ENCODE peak calls at places on chromosomes 6 and 20, in eight cellular contexts. V, R, X, H, D, C, G and I are unnamed samples.

GRCh38 chr6:35318200-35318844 is 20.7 kb downstream of the DEF6 start:
- DNase-seq in G (peak; percentile 87), R (no peak), V (peak; percentile 69), X (peak; percentile 96), D (peak; percentile 84), H (peak; percentile 67), C (peak; percentile 92), I (no peak)

GRCh38 chr20:24720957-24721356 is 228.1 kb upstream of the CST7 start:
- DNase-seq in R (no peak), V (no peak), D (no peak), C (no peak), G (no peak), H (no peak), X (no peak), I (no peak)

GRCh38 chr20:57627972-57628650 is 7.9 kb upstream of the ZBP1 start:
- DNase-seq in C (no peak), X (no peak), D (peak; percentile 69), R (peak; percentile 50), H (peak; percentile 68), G (no peak), V (peak; percentile 60), I (no peak)

GRCh38 chr6:17268114-17268513 is 13.0 kb upstream of the RBM24 start:
- DNase-seq in D (no peak), R (no peak), X (no peak), G (no peak), V (no peak), H (no peak), C (no peak), I (no peak)

GRCh38 chr6:43277083-43277642 is 20.9 kb upstream of the SLC22A7 start:
- DNase-seq in D (no peak), X (no peak), R (no peak), C (no peak), G (no peak), V (no peak), H (no peak), I (no peak)

GRCh38 chr6:19613678-19614077 is 223.5 kb upstream of the ID4 start:
- DNase-seq in V (no peak), C (no peak), D (no peak), X (no peak), R (no peak), G (no peak), H (no peak), I (no peak)

GRCh38 chr6:169263836-169264608 is 10.4 kb upstream of the THBS2 start:
- DNase-seq in X (peak; percentile 44), V (no peak), D (peak; percentile 85), C (no peak), G (no peak), R (no peak), H (no peak), I (no peak)

GRCh38 chr20:11492391-11492790 is 425.3 kb upstream of the BTBD3 start:
- DNase-seq in G (no peak), V (no peak), C (no peak), R (no peak), X (no peak), H (no peak), D (no peak), I (no peak)

GRCh38 chr6:133741375-133741861 is 147.5 kb upstream of the TCF21 start:
- DNase-seq in V (no peak), X (no peak), H (no peak), G (no peak), D (no peak), R (no peak), C (no peak), I (no peak)

GRCh38 chr20:8036771-8037170 is 17.2 kb upstream of the TMX4 start:
- DNase-seq in H (no peak), V (no peak), X (no peak), R (no peak), G (no peak), C (no peak), D (no peak), I (no peak)

GRCh38 chr20:8043687-8044278 is 24.2 kb upstream of the TMX4 start:
- DNase-seq in H (no peak), R (peak; percentile 35), D (no peak), X (peak; percentile 28), V (no peak), G (no peak), C (no peak), I (no peak)

GRCh38 chr20:8033447-8033846 is 13.9 kb upstream of the TMX4 start:
- DNase-seq in X (no peak), D (no peak), H (no peak), C (no peak), V (no peak), G (no peak), R (no peak), I (no peak)

GRCh38 chr20:8039048-8039447 is 19.5 kb upstream of the TMX4 start:
- DNase-seq in H (no peak), G (no peak), V (no peak), D (no peak), X (no peak), R (no peak), C (no peak), I (no peak)
- TF ChIP-seq CTCF in H (no peak), G (no peak), V (no peak), D (no peak), X (peak; percentile 6), R (no peak), C (no peak), I (no peak)

GRCh38 chr20:46895906-46896242 is 1.2 kb downstream of the EYA2 start:
- DNase-seq in D (no peak), X (no peak), G (no peak), R (no peak), V (no peak), H (no peak), C (no peak), I (no peak)
- H3K4me3 ChIP-seq in D (no peak overlapping the region), X (no peak overlapping the region), G (peak overlapping the region; percentile 56), R (no peak overlapping the region), V (peak overlapping the region; percentile 36), H (peak overlapping the region; percentile 38), C (peak overlapping the region; percentile 36), I (peak overlapping the region; percentile 99)

GRCh38 chr6:53800976-53801375 is 6.2 kb downstream of the LRRC1 start:
- DNase-seq in H (no peak), X (no peak), R (no peak), V (no peak), D (no peak), C (no peak), G (no peak), I (no peak)

GRCh38 chr6:53805725-53806124 is 10.9 kb downstream of the LRRC1 start:
- DNase-seq in R (no peak), X (no peak), G (no peak), H (no peak), D (no peak), V (no peak), C (no peak), I (no peak)

GRCh38 chr6:53805016-53805415 is 10.2 kb downstream of the LRRC1 start:
- DNase-seq in D (no peak), C (no peak), R (no peak), G (no peak), V (no peak), H (no peak), X (no peak), I (no peak)

GRCh38 chr6:53802582-53802981 is 7.8 kb downstream of the LRRC1 start:
- DNase-seq in H (no peak), G (no peak), C (no peak), D (no peak), R (no peak), V (no peak), X (no peak), I (no peak)

DNA sequence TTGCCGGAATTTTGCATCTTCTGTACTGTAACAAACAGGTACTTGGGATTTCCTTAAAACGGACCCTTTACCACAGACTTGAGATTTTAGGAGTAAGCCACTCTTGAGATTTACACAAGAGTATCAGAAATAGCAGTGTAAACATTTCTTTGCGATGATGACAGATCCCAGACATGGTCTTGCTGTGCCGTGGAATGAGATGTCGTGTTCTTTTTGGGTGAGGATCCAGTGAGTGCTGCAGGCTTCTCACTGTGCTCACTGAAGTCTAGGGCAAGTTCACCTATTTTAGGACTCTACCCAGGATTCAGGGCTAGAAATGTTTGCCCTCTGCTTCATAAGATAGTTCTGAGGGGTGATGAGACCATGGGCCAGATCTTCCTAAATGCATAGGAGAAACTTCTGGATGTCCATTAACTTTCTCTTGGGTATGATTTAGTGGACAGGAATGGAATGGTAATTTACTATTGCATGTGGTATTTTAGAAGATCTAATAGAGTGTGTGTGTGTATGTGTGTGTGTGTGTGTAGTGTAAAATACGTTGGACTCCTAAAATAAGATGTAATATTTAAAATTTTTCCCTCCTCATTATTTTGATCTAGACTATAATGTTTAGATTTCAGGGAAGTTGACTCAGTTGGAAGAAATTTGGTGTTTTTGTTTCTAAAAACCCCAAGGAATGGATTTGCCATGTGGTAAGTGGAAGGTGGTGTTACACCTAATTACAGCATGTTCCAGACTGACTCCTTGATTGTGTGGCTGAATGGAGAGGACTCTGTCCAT is 8.5 kb downstream of the LRRC1 start:
- DNase-seq in D (no peak), G (no peak), V (no peak), R (no peak), X (no peak), C (no peak), H (no peak), I (no peak)
- TF ChIP-seq CTCF in D (no peak), G (no peak), V (no peak), R (no peak), X (no peak), C (no peak), H (no peak), I (no peak)

DNA sequence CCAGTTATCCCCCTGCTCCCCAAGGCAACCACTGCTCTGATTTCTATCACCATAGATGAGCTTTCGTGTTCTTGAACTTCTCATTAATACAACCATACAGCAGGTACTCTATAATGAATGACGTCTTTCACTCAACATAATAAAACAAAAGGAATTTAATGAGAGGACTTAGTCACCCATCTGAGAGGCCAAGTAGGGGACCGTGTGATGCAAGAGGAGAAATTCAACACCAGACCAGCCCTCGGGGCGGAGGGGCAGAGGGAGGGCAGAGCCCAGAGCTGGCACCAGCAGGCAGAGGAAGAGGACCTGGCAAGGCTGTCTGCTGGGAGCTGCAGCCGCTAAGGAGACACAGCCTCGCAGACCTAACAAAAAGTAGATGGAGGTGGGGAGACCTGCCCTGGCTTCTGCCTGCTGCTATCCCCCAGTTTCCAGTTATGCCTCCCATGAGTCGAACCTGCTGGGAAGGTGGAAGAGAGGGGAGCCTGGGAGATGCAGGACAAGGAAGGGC is 13.7 kb downstream of the CCN5 start:
- DNase-seq in C (peak; percentile 61), X (peak; percentile 74), R (no peak), G (peak; percentile 77), D (peak; percentile 93), H (peak; percentile 87), V (peak; percentile 82), I (no peak)
- H3K4me3 ChIP-seq in C (no peak overlapping the region), X (peak overlapping the region; percentile 1), R (no peak overlapping the region), G (no peak overlapping the region), D (no peak overlapping the region), H (no peak overlapping the region), V (no peak overlapping the region), I (no peak overlapping the region)

GRCh38 chr6:167745660-167746376 is 80.9 kb upstream of the AFDN start:
- DNase-seq in X (no peak), H (peak; percentile 67), C (peak; percentile 40), D (no peak), R (no peak), G (peak; percentile 18), V (peak; percentile 70), I (no peak)
- TF ChIP-seq CTCF in X (no peak), H (no peak), C (no peak), D (no peak), R (no peak), G (no peak), V (no peak), I (no peak)

DNA sequence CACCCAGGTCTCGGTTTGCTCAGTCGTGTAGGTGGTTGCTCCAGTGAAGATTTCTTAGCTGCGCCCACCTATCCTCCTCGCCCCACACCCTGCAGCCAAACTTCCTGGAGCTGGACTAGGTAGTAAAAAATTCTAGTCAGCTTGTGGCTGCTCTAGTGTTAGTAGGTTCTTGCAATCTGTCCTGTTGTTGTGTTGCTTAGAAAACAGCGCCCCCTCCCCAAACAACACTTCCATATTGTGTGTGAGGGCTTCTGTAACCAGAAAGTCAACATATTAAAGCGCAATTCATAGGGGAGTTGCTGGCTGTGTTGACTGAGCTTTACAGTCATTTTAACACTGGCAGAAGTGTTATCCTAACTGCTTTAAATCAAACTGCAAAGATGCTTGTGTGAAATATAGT is 122.4 kb downstream of the ARID1B start:
- DNase-seq in R (no peak), G (no peak), X (no peak), V (no peak), H (no peak), C (no peak), D (no peak), I (no peak)
- H3K4me3 ChIP-seq in R (no peak overlapping the region), G (no peak overlapping the region), X (no peak overlapping the region), V (no peak overlapping the region), H (no peak overlapping the region), C (no peak overlapping the region), D (no peak overlapping the region), I (no peak overlapping the region)